ENCODE peak calls at places on chromosomes 6 and 20, in four cellular contexts. B, T, O and E are unnamed samples.

GRCh38 chr6:31129130-31129529 is 8.9 kb upstream of the CDSN start:
- DNase-seq in O (no peak), T (no peak), B (no peak), E (no peak)

GRCh38 chr20:20085812-20086211 is 33.5 kb downstream of the CFAP61 start:
- DNase-seq in O (no peak), T (no peak), B (no peak), E (no peak)

GRCh38 chr6:144394209-144394608 is 109.1 kb downstream of the UTRN start:
- DNase-seq in O (no peak), B (no peak), T (no peak), E (no peak)

GRCh38 chr6:16799279-16800193 is 38.3 kb upstream of the ATXN1 start:
- DNase-seq in T (no peak), O (no peak), B (no peak), E (peak; percentile 62)

GRCh38 chr6:28537065-28537464 is 11.4 kb downstream of the GPX5 start:
- DNase-seq in O (peak; percentile 49), T (no peak), B (no peak), E (peak; percentile 17)

GRCh38 chr6:431986-432385 is 40.4 kb downstream of the IRF4 start:
- DNase-seq in O (no peak), B (no peak), T (no peak), E (no peak)

GRCh38 chr20:4045741-4046140 is 30.4 kb upstream of the RNF24 start:
- DNase-seq in T (peak; percentile 80), O (no peak), B (no peak), E (peak; percentile 92)

GRCh38 chr6:100665041-100665380 is 200.3 kb upstream of the SIM1 start:
- DNase-seq in B (no peak), O (no peak), T (no peak), E (no peak)

GRCh38 chr6:16333580-16333979 is 95.2 kb downstream of the GMPR start:
- DNase-seq in T (no peak), B (no peak), O (no peak), E (peak; percentile 69)

GRCh38 chr6:97275809-97276208 is 7.2 kb downstream of the MMS22L start:
- DNase-seq in O (no peak), T (no peak), B (no peak), E (no peak)

GRCh38 chr20:251352-251751 is 6.2 kb upstream of the DEFB132 start:
- DNase-seq in B (no peak), O (no peak), T (no peak), E (no peak)

GRCh38 chr20:10502098-10502526 is 67.0 kb downstream of the SLX4IP start:
- DNase-seq in T (no peak), O (no peak), B (no peak), E (no peak)

GRCh38 chr6:16947461-16948159 is 154.2 kb upstream of the STMND1 start:
- DNase-seq in T (peak; percentile 62), O (peak; percentile 7), B (no peak), E (peak; percentile 93)

GRCh38 chr6:148709577-148709976 is 37.3 kb upstream of the UST start:
- DNase-seq in B (no peak), T (no peak), O (no peak), E (no peak)

GRCh38 chr6:28449056-28449455 is 5.8 kb upstream of the ZSCAN23 start:
- DNase-seq in T (no peak), O (no peak), B (no peak), E (no peak)

GRCh38 chr6:117498159-117498558 is 15.7 kb downstream of the DCBLD1 start:
- DNase-seq in O (no peak), B (no peak), T (peak; percentile 66), E (peak; percentile 84)

GRCh38 chr20:19809487-19809886 is 51.4 kb downstream of the RIN2 start:
- DNase-seq in O (no peak), B (no peak), T (no peak), E (no peak)

GRCh38 chr20:12086359-12086758 is 168.7 kb downstream of the BTBD3 start:
- DNase-seq in B (no peak), T (no peak), O (peak; percentile 50), E (no peak)

GRCh38 chr6:167803816-167804215 is 22.9 kb upstream of the AFDN start:
- DNase-seq in T (no peak), B (no peak), O (no peak), E (no peak)

GRCh38 chr6:42010185-42010872 is 40.0 kb upstream of the TAF8 start:
- DNase-seq in B (no peak), O (peak; percentile 39), T (no peak), E (no peak)

GRCh38 chr6:93073811-93074210 is 345.5 kb downstream of the EPHA7 start:
- DNase-seq in O (no peak), B (no peak), T (no peak), E (no peak)

GRCh38 chr6:79946242-79946641 is 1.1 kb downstream of the ELOVL4 start:
- DNase-seq in B (no peak), O (peak; percentile 78), T (peak; percentile 5), E (peak; percentile 31)

GRCh38 chr6:107079429-107079828 is 35.9 kb downstream of the BEND3 start:
- DNase-seq in T (no peak), B (no peak), O (no peak), E (peak; percentile 13)